ENCODE peak calls at places on chromosomes 13 and 19, in eight cellular contexts. F is adrenal gland; T is transverse colon; V is CD8-positive, alpha-beta T cell; H is AG10803; G is left ventricle myocardium inferior; I is A549; W is heart right ventricle. D is an unnamed sample.
A peak's percentile ranks its signal among the peaks of the same experiment; 100 is the strongest.

GRCh38 chr13:43522788-43523187 is 264.0 kb downstream of the ENOX1 start:
- DNase-seq in W (no peak), G (no peak), I (no peak), V (no peak), T (no peak), H (peak; percentile 87), F (no peak), D (no peak)

GRCh38 chr19:5035105-5035761 is 66.3 kb downstream of the KDM4B start:
- DNase-seq in W (no peak), G (no peak), V (no peak), T (no peak), I (no peak), H (no peak), F (peak; percentile 75), D (no peak)

GRCh38 chr19:29724102-29724641 is 9.1 kb upstream of the C19orf12 start:
- DNase-seq in H (no peak), F (no peak), I (no peak), W (no peak), G (no peak), V (no peak), T (no peak), D (peak; percentile 52)

GRCh38 chr13:29953542-29953941 is 103.1 kb upstream of the UBL3 start:
- DNase-seq in W (no peak), F (no peak), H (peak; percentile 12), G (no peak), T (no peak), V (no peak), I (no peak), D (no peak)

GRCh38 chr19:45922281-45922680 is 7.7 kb upstream of the NANOS2 start:
- DNase-seq in F (no peak), H (no peak), V (no peak), G (no peak), I (peak; percentile 66), T (no peak), W (no peak), D (no peak)

GRCh38 chr13:79540504-79540903 is 59.5 kb downstream of the NDFIP2 start:
- DNase-seq in G (no peak), T (no peak), W (no peak), F (no peak), V (no peak), I (no peak), H (no peak), D (no peak)

GRCh38 chr19:19068659-19069509 is 5.1 kb downstream of the SLC25A42 start:
- DNase-seq in T (no peak), G (no peak), V (no peak), I (no peak), W (no peak), F (no peak), H (no peak), D (no peak)

GRCh38 chr19:4970558-4971423 is 1.9 kb downstream of the KDM4B start:
- DNase-seq in G (peak; percentile 53), W (peak; percentile 58), V (no peak), I (no peak), H (no peak), T (peak; percentile 46), F (peak; percentile 81), D (no peak)

GRCh38 chr19:4977299-4978174 is 8.6 kb downstream of the KDM4B start:
- DNase-seq in H (peak; percentile 94), G (peak; percentile 56), W (peak; percentile 66), F (peak; percentile 72), I (no peak), T (peak; percentile 37), V (no peak), D (no peak)

GRCh38 chr13:46577656-46578589 is 25.0 kb downstream of the LRCH1 start:
- DNase-seq in I (no peak), T (no peak), G (no peak), F (no peak), V (no peak), W (no peak), H (peak; percentile 83), D (no peak)

DNA sequence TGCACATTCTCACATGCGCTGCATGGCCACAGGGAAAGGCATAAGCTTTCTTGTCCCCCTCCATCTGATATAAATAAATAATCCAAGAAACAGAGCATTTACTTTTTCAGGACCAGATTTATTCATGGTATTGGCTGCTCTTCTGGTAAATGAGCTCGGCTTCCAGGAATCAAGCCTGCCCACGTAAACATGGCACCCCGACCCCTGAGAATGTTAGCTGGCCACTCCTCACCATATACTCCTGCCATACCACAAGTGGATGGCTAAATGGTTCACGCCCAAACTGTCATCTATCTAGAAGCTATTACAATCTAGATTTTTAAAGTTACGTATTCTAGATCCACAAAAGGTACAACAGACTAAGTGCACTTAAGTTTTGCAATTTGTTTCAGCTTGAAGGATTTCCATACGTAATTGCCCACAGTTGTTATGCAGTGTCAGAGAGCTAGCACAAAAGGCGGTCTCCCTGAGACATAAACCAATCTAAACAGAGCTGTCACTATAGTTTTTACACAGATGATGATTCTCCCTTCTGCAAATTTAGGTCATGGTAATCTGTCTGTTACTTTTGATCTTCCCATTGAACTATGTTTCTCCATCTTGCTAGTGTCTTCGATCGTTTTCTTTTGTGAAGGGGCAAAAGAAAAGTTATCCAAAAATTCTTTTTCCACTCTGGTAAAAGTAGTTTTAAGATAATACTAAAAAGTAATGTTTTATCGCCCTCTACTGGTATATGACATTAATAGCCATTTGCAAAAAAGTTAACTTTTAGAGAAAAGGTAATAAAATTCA is 16.2 kb upstream of the FOXO1 start:
- DNase-seq in T (no peak), W (no peak), I (no peak), H (peak; percentile 29), F (no peak), V (no peak), G (no peak), D (no peak)
- TF ChIP-seq CTCF in T (peak; percentile 71), W (peak; percentile 67), I (peak; percentile 50), H (peak; percentile 64), F (peak; percentile 42), V (peak; percentile 87), G (peak; percentile 72), D (peak; percentile 79)

DNA sequence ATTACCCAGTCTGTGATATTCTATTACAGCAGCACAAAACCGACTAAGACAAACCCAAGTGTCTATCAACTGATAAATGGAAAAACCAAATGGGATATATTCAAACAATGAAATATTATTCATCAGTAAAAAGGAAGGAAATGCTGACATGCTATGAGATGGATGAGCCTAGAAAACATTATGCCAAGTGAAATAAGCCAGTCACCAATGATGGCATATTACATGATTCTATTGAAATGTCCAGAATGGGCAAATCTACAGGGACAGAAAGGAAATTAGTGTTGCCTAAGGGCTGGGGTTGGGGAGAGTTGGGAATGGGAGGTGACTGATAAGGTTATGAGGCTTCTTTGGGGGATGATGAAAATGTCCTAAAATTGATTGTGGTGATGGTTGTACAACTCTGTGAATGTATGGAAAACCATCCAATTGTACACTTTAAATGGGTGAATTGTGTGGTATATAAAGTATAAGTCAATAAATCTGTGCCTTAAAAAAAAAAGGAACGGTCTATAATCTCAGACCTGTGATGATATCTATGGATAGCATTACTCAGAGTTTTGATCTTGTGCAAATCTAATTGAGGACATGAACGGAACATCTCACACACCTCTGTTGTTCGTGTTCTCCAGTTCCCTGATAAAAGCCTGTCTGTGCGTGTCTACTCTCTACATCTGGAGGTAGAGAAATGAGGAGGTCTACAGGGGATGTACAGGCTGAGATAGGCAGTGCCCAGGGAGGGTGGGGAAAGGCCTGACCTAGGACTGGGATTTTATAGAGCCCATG is 49.1 kb downstream of the TNFRSF19 start:
- DNase-seq in F (no peak), W (no peak), V (no peak), I (no peak), H (no peak), G (no peak), T (no peak), D (no peak)
- TF ChIP-seq CTCF in F (no peak), W (no peak), V (no peak), I (no peak), H (no peak), G (no peak), T (no peak), D (no peak)

DNA sequence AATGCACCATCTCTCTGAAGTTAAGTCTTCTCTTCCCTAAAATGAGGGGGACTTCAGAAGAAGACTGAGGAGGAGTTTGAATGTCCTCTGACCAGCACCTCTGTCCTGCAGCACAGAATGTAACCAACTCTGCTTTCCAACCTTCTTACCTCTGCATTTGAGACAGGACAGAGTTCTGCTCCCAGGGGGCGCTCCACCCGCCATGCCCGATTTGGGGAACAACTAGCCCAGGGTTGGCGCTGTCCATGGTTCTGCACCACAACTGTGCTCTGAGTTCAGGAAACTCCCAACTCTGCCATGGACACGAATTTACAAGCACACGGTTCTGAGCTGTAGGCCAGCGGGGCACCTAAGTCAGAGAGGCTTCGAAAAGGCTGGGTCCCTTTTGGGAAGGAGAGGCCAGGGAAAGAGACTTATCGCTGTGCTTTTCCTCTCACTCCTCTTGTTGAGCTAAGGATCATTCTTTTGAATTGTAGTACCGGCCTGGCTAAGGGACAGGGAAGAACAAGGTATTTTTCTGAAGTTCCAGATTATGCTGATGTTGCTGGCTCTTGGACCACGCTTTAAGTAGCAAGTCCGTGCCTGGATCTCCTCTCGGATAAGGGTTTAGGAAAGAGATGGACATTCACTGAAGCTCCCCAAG is 22.2 kb downstream of the SIGLEC5 start:
- DNase-seq in I (no peak), V (peak; percentile 16), G (peak; percentile 79), W (peak; percentile 74), F (peak; percentile 83), T (peak; percentile 82), H (peak; percentile 73), D (no peak)
- TF ChIP-seq CTCF in I (peak; percentile 23), V (peak; percentile 26), G (peak; percentile 60), W (peak; percentile 40), F (peak; percentile 21), T (peak; percentile 44), H (peak; percentile 82), D (peak; percentile 27)

DNA sequence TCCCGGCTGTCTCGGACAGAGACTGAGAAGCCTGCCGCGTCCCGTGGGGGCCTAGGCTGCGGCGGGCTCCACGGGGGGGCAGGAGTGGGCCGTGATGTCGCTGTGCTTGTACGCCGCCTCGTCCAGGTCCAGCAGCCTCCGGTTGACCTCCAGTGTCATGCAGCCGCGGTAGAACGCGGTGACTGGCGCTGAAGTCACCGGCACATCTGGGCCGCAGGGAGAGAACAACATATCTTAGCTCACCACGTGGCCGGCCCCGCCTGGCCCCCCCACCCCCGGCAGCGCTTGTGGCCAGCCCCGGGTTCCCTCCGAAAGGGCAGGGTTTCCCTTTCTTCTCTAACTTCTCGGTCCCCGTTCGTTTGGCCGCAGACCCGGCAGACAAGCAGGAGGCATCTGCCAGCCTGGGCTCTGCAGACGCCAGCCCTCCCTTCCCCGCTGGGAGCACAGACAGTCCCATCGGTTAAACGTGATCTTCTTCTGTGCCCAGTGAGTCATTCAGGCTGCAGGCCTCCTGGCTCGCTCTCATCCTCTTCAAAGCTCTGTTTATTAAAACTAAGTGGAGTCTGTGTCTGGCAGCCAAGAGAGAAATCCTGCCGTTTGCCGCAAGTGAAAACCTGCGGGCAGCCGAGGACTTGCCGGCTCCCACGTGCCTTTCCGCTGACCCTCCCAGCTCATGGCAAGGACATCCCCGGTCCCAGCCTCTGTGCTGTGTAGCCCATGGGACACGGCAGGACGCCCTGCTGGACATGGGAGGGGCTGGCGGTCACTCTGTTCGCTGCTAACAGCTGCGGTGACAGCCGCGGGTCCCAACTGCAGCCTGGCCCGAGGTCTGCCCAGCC is 42.8 kb downstream of the GAS6 start:
- DNase-seq in W (peak; percentile 77), I (peak; percentile 40), T (peak; percentile 63), F (peak; percentile 95), G (peak; percentile 78), H (peak; percentile 99), V (no peak), D (no peak)
- TF ChIP-seq CTCF in W (no peak), I (no peak), T (no peak), F (no peak), G (peak; percentile 41), H (no peak), V (no peak), D (no peak)

DNA sequence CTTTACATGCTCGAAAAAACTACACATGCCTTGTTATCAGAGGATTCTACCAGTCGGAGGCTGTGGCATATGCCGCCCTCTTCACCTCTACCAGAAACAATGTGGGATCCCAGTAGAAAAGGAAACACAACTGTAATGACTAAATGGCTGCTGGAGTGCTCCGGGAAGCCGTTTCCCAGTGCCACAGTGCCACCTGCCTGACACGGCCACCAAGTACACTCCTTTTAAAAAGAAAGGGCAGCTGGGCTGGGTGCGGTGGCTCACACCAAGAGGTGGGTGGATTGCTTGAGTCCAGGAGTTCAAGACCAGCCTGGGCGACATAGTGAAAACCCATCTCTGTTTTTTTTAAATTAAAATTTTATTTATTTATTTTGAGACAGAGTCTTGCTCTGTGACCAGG is 67.3 kb downstream of the TRPM4 start:
- DNase-seq in V (no peak), G (peak; percentile 32), F (peak; percentile 76), T (peak; percentile 77), I (peak; percentile 84), H (peak; percentile 42), W (peak; percentile 31), D (no peak)
- TF ChIP-seq CTCF in V (no peak), G (peak; percentile 51), F (peak; percentile 25), T (peak; percentile 52), I (peak; percentile 67), H (peak; percentile 38), W (peak; percentile 40), D (no peak)